ENCODE peak calls at places on chromosomes 2 and 18, in four cellular contexts. One of them, this sample, is unnamed.

GRCh38 chr2:190343500-190344274 is at the start of gene INPP1:
- DNase-seq in effector memory CD4-positive, alpha-beta T cell: peak; percentile 13
- DNase-seq in substantia nigra: peak; percentile 70
- DNase-seq in activated CD4-positive, alpha-beta T cell treated with anti-CD3 and anti-CD28 coated beads for 36 hours: peak; percentile 63
- DNase-seq in this sample: peak; percentile 76

GRCh38 chr2:197514754-197515153 is 1.1 kb upstream of the MOB4 start:
- DNase-seq in activated CD4-positive, alpha-beta T cell treated with anti-CD3 and anti-CD28 coated beads for 36 hours: no peak
- DNase-seq in effector memory CD4-positive, alpha-beta T cell: no peak
- DNase-seq in substantia nigra: no peak
- DNase-seq in this sample: no peak

GRCh38 chr2:45170976-45171514 is 161.8 kb upstream of the SIX2 start:
- DNase-seq in effector memory CD4-positive, alpha-beta T cell: no peak
- DNase-seq in activated CD4-positive, alpha-beta T cell treated with anti-CD3 and anti-CD28 coated beads for 36 hours: no peak
- DNase-seq in substantia nigra: no peak
- DNase-seq in this sample: no peak

GRCh38 chr2:37827911-37828411 is 97.1 kb upstream of the RMDN2 start:
- DNase-seq in substantia nigra: no peak
- DNase-seq in effector memory CD4-positive, alpha-beta T cell: no peak
- DNase-seq in activated CD4-positive, alpha-beta T cell treated with anti-CD3 and anti-CD28 coated beads for 36 hours: no peak
- DNase-seq in this sample: no peak

GRCh38 chr2:176455865-176456291 is 186.6 kb downstream of the MTX2 start:
- DNase-seq in activated CD4-positive, alpha-beta T cell treated with anti-CD3 and anti-CD28 coated beads for 36 hours: no peak
- DNase-seq in effector memory CD4-positive, alpha-beta T cell: no peak
- DNase-seq in substantia nigra: no peak
- DNase-seq in this sample: no peak

GRCh38 chr2:240961878-240962277 is 36.5 kb upstream of the SNED1 start:
- DNase-seq in effector memory CD4-positive, alpha-beta T cell: no peak
- DNase-seq in activated CD4-positive, alpha-beta T cell treated with anti-CD3 and anti-CD28 coated beads for 36 hours: no peak
- DNase-seq in substantia nigra: no peak
- DNase-seq in this sample: no peak

GRCh38 chr2:232876071-232876977 is 6.3 kb downstream of the SNORC start:
- DNase-seq in activated CD4-positive, alpha-beta T cell treated with anti-CD3 and anti-CD28 coated beads for 36 hours: peak; percentile 67
- DNase-seq in substantia nigra: no peak
- DNase-seq in effector memory CD4-positive, alpha-beta T cell: no peak
- DNase-seq in this sample: peak; percentile 45

GRCh38 chr2:70340921-70341765 is 39.3 kb upstream of the FAM136A start:
- DNase-seq in effector memory CD4-positive, alpha-beta T cell: peak; percentile 1
- DNase-seq in activated CD4-positive, alpha-beta T cell treated with anti-CD3 and anti-CD28 coated beads for 36 hours: peak; percentile 49
- DNase-seq in substantia nigra: no peak
- DNase-seq in this sample: peak; percentile 61

GRCh38 chr2:26691881-26692813 is at the start of gene KCNK3:
- DNase-seq in activated CD4-positive, alpha-beta T cell treated with anti-CD3 and anti-CD28 coated beads for 36 hours: peak; percentile 66
- DNase-seq in effector memory CD4-positive, alpha-beta T cell: no peak
- DNase-seq in substantia nigra: no peak
- DNase-seq in this sample: peak; percentile 66

GRCh38 chr2:157990173-157990572 is 111.5 kb upstream of the UPP2 start:
- DNase-seq in activated CD4-positive, alpha-beta T cell treated with anti-CD3 and anti-CD28 coated beads for 36 hours: no peak
- DNase-seq in effector memory CD4-positive, alpha-beta T cell: no peak
- DNase-seq in substantia nigra: no peak
- DNase-seq in this sample: no peak

GRCh38 chr18:36112302-36112701 is 16.8 kb downstream of the SLC39A6 start:
- DNase-seq in effector memory CD4-positive, alpha-beta T cell: no peak
- DNase-seq in substantia nigra: no peak
- DNase-seq in activated CD4-positive, alpha-beta T cell treated with anti-CD3 and anti-CD28 coated beads for 36 hours: no peak
- DNase-seq in this sample: no peak

GRCh38 chr2:86235196-86235980 is 36.1 kb downstream of the MRPL35 start:
- DNase-seq in substantia nigra: no peak
- DNase-seq in activated CD4-positive, alpha-beta T cell treated with anti-CD3 and anti-CD28 coated beads for 36 hours: no peak
- DNase-seq in effector memory CD4-positive, alpha-beta T cell: no peak
- DNase-seq in this sample: no peak

GRCh38 chr2:228527481-228527880 is 346.0 kb upstream of the SPHKAP start:
- DNase-seq in effector memory CD4-positive, alpha-beta T cell: no peak
- DNase-seq in activated CD4-positive, alpha-beta T cell treated with anti-CD3 and anti-CD28 coated beads for 36 hours: no peak
- DNase-seq in substantia nigra: no peak
- DNase-seq in this sample: peak; percentile 28

GRCh38 chr18:74745658-74746403 is 148.2 kb downstream of the ZNF407 start:
- DNase-seq in substantia nigra: no peak
- DNase-seq in activated CD4-positive, alpha-beta T cell treated with anti-CD3 and anti-CD28 coated beads for 36 hours: no peak
- DNase-seq in effector memory CD4-positive, alpha-beta T cell: no peak
- DNase-seq in this sample: peak; percentile 56

GRCh38 chr2:23603156-23603555 is 218.2 kb downstream of the KLHL29 start:
- DNase-seq in activated CD4-positive, alpha-beta T cell treated with anti-CD3 and anti-CD28 coated beads for 36 hours: no peak
- DNase-seq in effector memory CD4-positive, alpha-beta T cell: no peak
- DNase-seq in substantia nigra: no peak
- DNase-seq in this sample: no peak